ENCODE peak calls at places on chromosomes 1 and 21, in five cellular contexts. Q is iris pigment epithelial cell, C is iPS-NIHi11, A is body of pancreas, L is neural crest cell. E is an unnamed sample.

GRCh38 chr1:41534181-41535076 is 49.9 kb upstream of the EDN2 start:
- DNase-seq in Q (no peak), C (no peak), A (peak; percentile 3), L (no peak), E (no peak)

GRCh38 chr1:26239936-26240335 is 5.9 kb downstream of the CEP85 start:
- DNase-seq in Q (peak; percentile 41), C (no peak), A (no peak), L (no peak), E (no peak)

GRCh38 chr1:117587479-117588356 is 18.1 kb upstream of the TENT5C start:
- DNase-seq in Q (no peak), C (no peak), A (peak; percentile 6), L (no peak), E (no peak)

GRCh38 chr1:53544731-53545515 is 85.7 kb downstream of the DMRTB1 start:
- DNase-seq in Q (no peak), C (no peak), A (no peak), L (no peak), E (peak; percentile 0)

GRCh38 chr1:121443131-121443530 is 258.4 kb downstream of the SRGAP2C start:
- DNase-seq in Q (peak; percentile 44), C (no peak), A (no peak), L (no peak), E (no peak)

GRCh38 chr1:150562384-150563339 is 13.5 kb downstream of the ADAMTSL4 start:
- DNase-seq in Q (no peak), C (no peak), A (no peak), L (no peak), E (no peak)

GRCh38 chr1:34784751-34785221 is 3.8 kb downstream of the GJB3 start:
- DNase-seq in Q (no peak), C (no peak), A (no peak), L (no peak), E (no peak)

GRCh38 chr1:213131851-213132655 is 81.0 kb downstream of the RPS6KC1 start:
- DNase-seq in Q (no peak), C (no peak), A (no peak), L (no peak), E (no peak)

GRCh38 chr1:61184035-61184713 is 101.8 kb downstream of the NFIA start:
- DNase-seq in Q (peak; percentile 96), C (peak; percentile 51), A (peak; percentile 97), L (no peak), E (peak; percentile 82)

GRCh38 chr1:87759420-87759819 is 430.7 kb downstream of the LMO4 start:
- DNase-seq in Q (no peak), C (no peak), A (no peak), L (no peak), E (no peak)

GRCh38 chr1:1426961-1427934 is 6.2 kb upstream of the ANKRD65 start:
- DNase-seq in Q (no peak), C (peak; percentile 71), A (no peak), L (no peak), E (peak; percentile 37)

GRCh38 chr21:41059871-41060270 is 108.1 kb upstream of the BACE2 start:
- DNase-seq in Q (no peak), C (no peak), A (no peak), L (no peak), E (no peak)

GRCh38 chr1:87888456-87888855 is 559.8 kb downstream of the LMO4 start:
- DNase-seq in Q (no peak), C (no peak), A (no peak), L (no peak), E (no peak)

GRCh38 chr1:119968068-119968492 is 71.8 kb upstream of the ADAM30 start:
- DNase-seq in Q (peak; percentile 33), C (peak; percentile 67), A (peak; percentile 55), L (peak; percentile 37), E (peak; percentile 65)

GRCh38 chr1:12580054-12580887 is 37.7 kb downstream of the DHRS3 start:
- DNase-seq in Q (peak; percentile 84), C (no peak), A (no peak), L (no peak), E (no peak)

GRCh38 chr1:209805341-209805781 is 581 bp downstream of the IRF6 start:
- DNase-seq in Q (no peak), C (peak; percentile 64), A (peak; percentile 42), L (no peak), E (no peak)

GRCh38 chr21:38326899-38327298 is 70.1 kb downstream of the KCNJ15 start:
- DNase-seq in Q (no peak), C (no peak), A (no peak), L (no peak), E (no peak)

GRCh38 chr1:226128487-226129075 is 58.0 kb downstream of the ACBD3 start:
- DNase-seq in Q (no peak), C (no peak), A (no peak), L (no peak), E (no peak)

GRCh38 chr1:107649023-107649422 is 316.0 kb downstream of the VAV3 start:
- DNase-seq in Q (peak; percentile 3), C (no peak), A (no peak), L (no peak), E (no peak)

GRCh38 chr1:209038735-209039134 is 544.8 kb upstream of the CAMK1G start:
- DNase-seq in Q (no peak), C (no peak), A (no peak), L (no peak), E (no peak)